ENCODE peak calls at places on chromosomes 1 and 21, in five cellular contexts. J is body of pancreas, M is spleen, S is AG09309, R is neural crest cell. W is an unnamed sample.

GRCh38 chr1:86435327-86435726 is 11.4 kb downstream of the CLCA2 start:
- DNase-seq in R (no peak), M (no peak), S (no peak), J (no peak), W (no peak)

GRCh38 chr1:151837841-151838490 is 1.7 kb downstream of the C2CD4D start:
- DNase-seq in J (no peak), R (no peak), S (no peak), M (peak), W (peak)

GRCh38 chr1:155044812-155045690 is 6.1 kb upstream of the ADAM15 start:
- DNase-seq in S (no peak), R (peak), M (peak), J (peak), W (peak)

GRCh38 chr1:51583532-51583931 is 33.4 kb upstream of the OSBPL9 start:
- DNase-seq in J (peak), S (peak), M (no peak), R (peak), W (no peak)

GRCh38 chr1:60922304-60922703 is 160.1 kb upstream of the NFIA start:
- DNase-seq in J (peak), R (no peak), M (no peak), S (no peak), W (no peak)

GRCh38 chr1:118247593-118247992 is 62.6 kb upstream of the SPAG17 start:
- DNase-seq in R (no peak), M (no peak), J (peak), S (no peak), W (no peak)

GRCh38 chr21:36791695-36792451 is 93.0 kb downstream of the SIM2 start:
- DNase-seq in M (no peak), S (no peak), J (no peak), R (no peak), W (no peak)

GRCh38 chr1:203992440-203992839 is 80.5 kb upstream of the SOX13 start:
- DNase-seq in R (no peak), S (no peak), M (no peak), J (no peak), W (no peak)

GRCh38 chr1:197902454-197903195 is at the start of gene C1orf53:
- DNase-seq in M (peak), R (peak), S (peak), J (peak), W (peak)

GRCh38 chr1:172537366-172537765 is 4.4 kb downstream of the SUCO start:
- DNase-seq in M (no peak), S (no peak), R (no peak), J (no peak), W (no peak)

GRCh38 chr1:19688041-19688842 is 23.6 kb downstream of the HTR6 start:
- DNase-seq in R (no peak), M (peak), J (no peak), S (no peak), W (no peak)

DNA sequence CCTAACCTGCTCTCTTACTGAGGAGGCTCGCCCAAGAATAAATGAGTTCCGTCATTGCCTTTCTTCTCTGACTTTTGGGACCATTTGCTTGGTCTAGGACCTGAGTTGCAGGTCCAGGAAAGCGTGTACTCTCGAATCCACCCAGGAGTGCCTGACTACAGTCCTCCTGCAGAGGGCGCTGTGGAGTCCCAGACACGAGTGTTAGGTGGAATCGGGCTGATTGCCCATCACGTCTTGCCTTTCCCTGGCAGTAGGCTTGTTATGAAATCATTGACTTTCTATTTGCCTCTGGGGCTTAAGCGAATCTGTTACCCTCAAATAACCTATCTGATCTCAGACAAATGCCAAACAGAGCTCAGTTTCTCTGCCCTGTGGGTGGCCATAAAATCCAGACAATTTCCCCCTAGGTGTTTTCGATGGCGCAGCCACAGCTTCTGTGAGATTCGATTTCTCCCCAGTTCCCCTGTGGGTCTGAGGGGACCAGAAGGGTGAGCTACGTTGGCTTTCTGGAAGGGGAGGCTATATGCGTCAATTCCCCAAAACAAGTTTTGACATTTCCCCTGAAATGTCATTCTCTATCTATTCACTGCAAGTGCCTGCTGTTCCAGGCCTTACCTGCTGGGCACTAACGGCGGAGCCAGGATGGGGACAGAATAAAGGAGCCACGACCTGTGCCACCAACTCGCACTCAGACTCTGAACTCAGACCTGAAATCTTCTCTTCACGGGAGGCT is at the start of gene IL20:
- DNase-seq in R (peak), M (peak), S (peak), J (peak), W (peak)
- TF ChIP-seq CTCF in R (peak), M (peak), S (peak), J (peak), W (peak)

GRCh38 chr1:25615563-25616079 is 970 bp upstream of the MAN1C1 start:
- DNase-seq in J (no peak), S (no peak), R (no peak), M (no peak), W (no peak)

GRCh38 chr1:25616932-25617625 is 488 bp downstream of the MAN1C1 start:
- DNase-seq in S (no peak), M (peak), R (no peak), J (no peak), W (peak)

GRCh38 chr1:25615172-25615541 is 1.4 kb upstream of the MAN1C1 start:
- DNase-seq in R (no peak), M (no peak), J (no peak), S (no peak), W (no peak)

GRCh38 chr1:25617626-25618432 is 1.2 kb downstream of the MAN1C1 start:
- DNase-seq in M (peak), J (no peak), R (peak), S (no peak), W (no peak)

GRCh38 chr1:25616080-25616931 is at the start of gene MAN1C1:
- DNase-seq in R (peak), M (peak), J (peak), S (no peak), W (peak)
- TF ChIP-seq CTCF in R (peak), M (peak), J (no peak), S (peak), W (no peak)

GRCh38 chr1:162873671-162874666 is 13.0 kb upstream of the CCDC190 start:
- DNase-seq in M (no peak), R (no peak), J (peak), S (peak), W (no peak)
- TF ChIP-seq CTCF in M (no peak), R (no peak), J (no peak), S (peak), W (no peak)

GRCh38 chr1:44276006-44276405 is 62.7 kb downstream of the DMAP1 start:
- DNase-seq in M (no peak), R (no peak), S (no peak), J (no peak), W (no peak)
- TF ChIP-seq CTCF in M (no peak), R (no peak), S (no peak), J (no peak), W (no peak)

DNA sequence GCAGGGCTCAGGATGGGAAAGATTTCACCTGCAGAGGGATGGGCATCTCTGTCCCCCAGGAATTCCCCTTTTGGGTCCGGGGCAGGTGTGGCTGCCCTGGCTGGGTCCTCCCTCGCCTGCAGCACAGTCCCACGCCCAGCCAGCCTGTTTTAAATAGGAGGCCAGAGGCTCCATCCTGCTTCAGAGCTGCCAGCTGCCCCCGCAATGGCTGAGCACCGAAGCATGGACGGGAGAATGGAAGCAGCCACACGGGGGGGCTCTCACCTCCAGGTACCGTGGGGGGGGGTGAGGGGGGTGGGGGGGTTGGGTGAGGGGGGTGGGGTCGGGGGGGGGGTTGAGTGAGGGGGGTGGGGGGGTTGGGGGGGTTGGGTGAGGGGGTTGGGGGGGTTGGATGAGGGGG is 3.6 kb downstream of the SCNN1D start:
- DNase-seq in J (no peak), R (no peak), S (no peak), M (no peak), W (no peak)
- TF ChIP-seq CTCF in J (no peak), R (no peak), S (no peak), M (no peak), W (no peak)

DNA sequence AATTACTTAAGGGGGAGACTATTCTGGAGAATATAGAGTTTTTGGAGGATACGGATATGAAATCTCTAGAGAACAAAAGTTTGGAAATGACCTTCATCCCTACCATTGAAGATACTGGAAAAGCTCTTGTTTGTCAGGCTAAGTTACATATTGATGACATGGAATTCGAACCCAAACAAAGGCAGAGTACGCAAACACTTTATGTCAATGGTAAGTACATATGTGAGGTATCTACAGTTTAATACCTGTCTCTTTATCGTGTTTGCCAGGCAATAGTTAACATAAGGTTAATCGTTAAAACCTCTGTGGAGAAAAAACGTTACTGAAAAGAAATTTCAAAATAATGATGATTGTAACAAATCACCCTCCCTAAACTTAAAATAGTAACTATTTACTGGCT is 11.8 kb downstream of the VCAM1 start:
- DNase-seq in R (no peak), J (no peak), S (no peak), M (no peak), W (no peak)
- TF ChIP-seq CTCF in R (no peak), J (no peak), S (no peak), M (no peak), W (no peak)

GRCh38 chr1:68594851-68595250 is 98.0 kb upstream of the DEPDC1 start:
- DNase-seq in S (no peak), M (no peak), J (no peak), R (no peak), W (no peak)

GRCh38 chr1:68600049-68600661 is 103.3 kb upstream of the DEPDC1 start:
- DNase-seq in J (peak), R (no peak), S (no peak), M (no peak), W (no peak)
- TF ChIP-seq CTCF in J (peak), R (peak), S (peak), M (peak), W (no peak)

GRCh38 chr1:108561145-108561458 is 1.2 kb downstream of the EEIG2 start:
- DNase-seq in M (no peak), J (no peak), R (no peak), S (no peak), W (no peak)

GRCh38 chr1:108560430-108561144 is 687 bp downstream of the EEIG2 start:
- DNase-seq in M (peak), S (no peak), R (peak), J (peak), W (peak)

GRCh38 chr1:108563808-108564207 is 3.9 kb downstream of the EEIG2 start:
- DNase-seq in J (no peak), R (no peak), M (no peak), S (no peak), W (no peak)

GRCh38 chr1:108560143-108560429 is 186 bp downstream of the EEIG2 start:
- DNase-seq in R (no peak), J (no peak), S (no peak), M (no peak), W (peak)

GRCh38 chr1:108561731-108562326 is 1.9 kb downstream of the EEIG2 start:
- DNase-seq in S (no peak), M (peak), R (peak), J (peak), W (peak)
- TF ChIP-seq CTCF in S (peak), M (peak), R (peak), J (peak), W (no peak)

DNA sequence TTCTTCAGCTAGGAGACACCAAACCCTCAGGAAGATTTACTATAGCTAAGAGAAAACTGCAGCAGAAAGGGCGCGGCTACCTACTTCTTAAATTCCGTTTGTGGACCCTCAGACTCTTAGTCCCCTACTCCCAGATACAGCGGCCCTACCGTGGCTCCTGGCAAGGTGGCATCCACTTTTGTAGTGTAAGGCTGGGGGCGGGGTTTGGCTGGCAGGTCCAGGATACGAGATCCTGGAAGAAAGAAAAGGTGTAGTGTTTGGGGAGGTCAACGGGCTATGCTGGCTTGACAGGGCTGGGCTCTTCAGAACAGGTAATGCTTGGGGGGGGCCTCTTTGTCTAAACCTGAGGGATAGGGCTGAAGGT is 280 bp downstream of the CREB3L4 start:
- DNase-seq in M (peak), J (peak), S (no peak), R (no peak), W (no peak)
- TF ChIP-seq CTCF in M (no peak), J (no peak), S (no peak), R (peak), W (no peak)

W was measured in activated B cell treated with CpG ODN at 0.5 μM for 24 hours.